ENCODE peak calls at places on chromosomes 4 and X, in four cellular contexts. One of them, this sample, is unnamed.

GRCh38 chr4:6607368-6608050 is 32.5 kb downstream of the MAN2B2 start:
- DNase-seq in ovary: no peak
- DNase-seq in A549: no peak
- DNase-seq in uterus: no peak
- DNase-seq in this sample: no peak

GRCh38 chr4:80231180-80231579 is 33.9 kb downstream of the PRDM8 start:
- DNase-seq in ovary: no peak
- DNase-seq in A549: no peak
- DNase-seq in uterus: no peak
- DNase-seq in this sample: no peak

GRCh38 chrX:18956322-18957032 is 27.4 kb downstream of the PHKA2 start:
- DNase-seq in A549: no peak
- DNase-seq in ovary: no peak
- DNase-seq in uterus: no peak
- DNase-seq in this sample: peak; percentile 15

GRCh38 chrX:19855700-19856381 is 31.6 kb downstream of the SH3KBP1 start:
- DNase-seq in uterus: no peak
- DNase-seq in A549: no peak
- DNase-seq in ovary: no peak
- DNase-seq in this sample: no peak

GRCh38 chr4:73137121-73137520 is 67.6 kb upstream of the COX18 start:
- DNase-seq in ovary: no peak
- DNase-seq in uterus: no peak
- DNase-seq in A549: no peak
- DNase-seq in this sample: no peak

GRCh38 chr4:19375931-19376330 is 875.8 kb upstream of the SLIT2 start:
- DNase-seq in uterus: no peak
- DNase-seq in A549: no peak
- DNase-seq in ovary: no peak
- DNase-seq in this sample: no peak

GRCh38 chr4:97942137-97942536 is 201.1 kb downstream of the STPG2 start:
- DNase-seq in A549: no peak
- DNase-seq in uterus: no peak
- DNase-seq in ovary: no peak
- DNase-seq in this sample: no peak

GRCh38 chrX:96704661-96705060 is 20.0 kb downstream of the DIAPH2 start:
- DNase-seq in ovary: no peak
- DNase-seq in uterus: no peak
- DNase-seq in A549: no peak
- DNase-seq in this sample: no peak

GRCh38 chr4:6873792-6874461 is 35.7 kb upstream of the TBC1D14 start:
- DNase-seq in uterus: peak; percentile 62
- DNase-seq in ovary: peak; percentile 62
- DNase-seq in A549: peak; percentile 65
- DNase-seq in this sample: peak; percentile 78

GRCh38 chr4:6109842-6110560 is 90.3 kb downstream of the JAKMIP1 start:
- DNase-seq in uterus: no peak
- DNase-seq in ovary: no peak
- DNase-seq in A549: peak; percentile 26
- DNase-seq in this sample: no peak

GRCh38 chrX:133881011-133881410 is 104.4 kb downstream of the GPC3 start:
- DNase-seq in A549: no peak
- DNase-seq in uterus: no peak
- DNase-seq in ovary: no peak
- DNase-seq in this sample: no peak

GRCh38 chr4:116183241-116183640 is 902.1 kb downstream of the TRAM1L1 start:
- DNase-seq in uterus: no peak
- DNase-seq in ovary: no peak
- DNase-seq in A549: no peak
- DNase-seq in this sample: no peak

GRCh38 chr4:184795214-184795844 is 30.4 kb downstream of the ACSL1 start:
- DNase-seq in A549: no peak
- DNase-seq in uterus: no peak
- DNase-seq in ovary: no peak
- DNase-seq in this sample: no peak

GRCh38 chr4:3209551-3210325 is 39.2 kb upstream of the MSANTD1 start:
- DNase-seq in ovary: no peak
- DNase-seq in A549: no peak
- DNase-seq in uterus: no peak
- DNase-seq in this sample: no peak

GRCh38 chr4:115537387-115537786 is 424.0 kb upstream of the NDST4 start:
- DNase-seq in A549: no peak
- DNase-seq in ovary: no peak
- DNase-seq in uterus: no peak
- DNase-seq in this sample: no peak

GRCh38 chr4:182556576-182556975 is 313.4 kb downstream of the TENM3 start:
- DNase-seq in ovary: no peak
- DNase-seq in uterus: no peak
- DNase-seq in A549: no peak
- DNase-seq in this sample: no peak

GRCh38 chrX:16712825-16713155 is 321 bp upstream of the CTPS2 start:
- DNase-seq in ovary: no peak
- DNase-seq in A549: no peak
- DNase-seq in uterus: no peak
- DNase-seq in this sample: peak; percentile 47

GRCh38 chr4:111979921-111980320 is 165.3 kb upstream of the FAM241A start:
- DNase-seq in ovary: no peak
- DNase-seq in uterus: no peak
- DNase-seq in A549: no peak
- DNase-seq in this sample: no peak

GRCh38 chrX:109843963-109844751 is 111.1 kb upstream of the ACSL4 start:
- DNase-seq in A549: no peak
- DNase-seq in uterus: no peak
- DNase-seq in ovary: no peak
- DNase-seq in this sample: peak; percentile 18

GRCh38 chrX:41779058-41779564 is 55.1 kb downstream of the GPR82 start:
- DNase-seq in A549: peak; percentile 79
- DNase-seq in uterus: no peak
- DNase-seq in ovary: no peak
- DNase-seq in this sample: no peak

GRCh38 chr4:88107406-88108107 is 50.9 kb downstream of the ABCG2 start:
- DNase-seq in A549: peak; percentile 95
- DNase-seq in ovary: no peak
- DNase-seq in uterus: no peak
- DNase-seq in this sample: peak; percentile 53

GRCh38 chrX:78746496-78746895 is 1.0 kb upstream of the LPAR4 start:
- DNase-seq in A549: no peak
- DNase-seq in ovary: no peak
- DNase-seq in uterus: no peak
- DNase-seq in this sample: no peak

GRCh38 chrX:77937291-77937690 is 26.8 kb downstream of the ATP7A start:
- DNase-seq in uterus: no peak
- DNase-seq in A549: peak; percentile 68
- DNase-seq in ovary: no peak
- DNase-seq in this sample: peak; percentile 43

GRCh38 chrX:24245201-24245600 is 68.7 kb downstream of the SUPT20HL2 start:
- DNase-seq in uterus: no peak
- DNase-seq in A549: peak; percentile 61
- DNase-seq in ovary: no peak
- DNase-seq in this sample: no peak

GRCh38 chrX:24243692-24244091 is 70.2 kb downstream of the SUPT20HL2 start:
- DNase-seq in A549: no peak
- DNase-seq in uterus: no peak
- DNase-seq in ovary: no peak
- DNase-seq in this sample: no peak

GRCh38 chrX:24242649-24243556 is 71.0 kb downstream of the SUPT20HL2 start:
- DNase-seq in uterus: peak; percentile 61
- DNase-seq in A549: peak; percentile 54
- DNase-seq in ovary: peak; percentile 27
- DNase-seq in this sample: no peak

DNA sequence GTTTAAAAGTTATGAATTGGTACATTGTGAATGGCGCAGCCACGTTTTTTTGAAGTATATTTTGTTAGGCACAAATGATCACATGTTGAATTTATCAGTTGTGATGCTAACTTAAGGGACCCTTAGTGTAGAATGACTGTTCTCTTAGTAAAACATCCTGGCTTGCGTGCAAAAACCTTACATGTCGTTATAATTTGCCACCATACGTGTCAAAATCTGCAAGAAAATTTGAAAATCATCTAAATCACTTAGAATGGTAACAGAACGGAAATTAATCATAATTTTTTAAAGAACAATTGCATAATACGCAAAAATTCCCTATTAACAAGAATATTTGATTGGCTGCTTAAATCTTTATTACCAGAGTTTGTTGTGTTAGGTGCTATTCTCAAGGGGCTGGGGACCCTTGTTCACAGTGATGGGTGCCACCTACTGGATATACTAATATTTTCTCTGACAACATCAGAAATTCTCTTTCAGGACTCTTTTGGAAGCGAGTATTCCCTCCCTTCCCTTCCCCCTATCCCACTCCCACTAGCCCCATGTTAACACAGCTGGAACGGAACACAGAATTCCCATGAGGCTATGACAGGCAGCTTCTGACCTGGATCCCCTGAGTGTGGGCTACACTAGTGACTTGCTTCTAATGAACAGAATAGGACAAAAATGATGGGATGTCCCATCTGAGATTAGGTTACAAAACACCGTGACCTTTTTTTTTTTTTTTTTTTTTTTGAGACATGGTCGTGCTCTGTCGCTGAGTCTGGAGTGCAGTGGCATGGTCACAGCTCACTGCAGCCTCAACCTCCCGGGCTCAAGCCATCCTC is 71.8 kb downstream of the SUPT20HL2 start:
- DNase-seq in ovary: no peak
- DNase-seq in uterus: no peak
- DNase-seq in A549: peak; percentile 65
- DNase-seq in this sample: peak; percentile 31
- TF ChIP-seq POLR2A in ovary: no peak
- TF ChIP-seq POLR2A in uterus: no peak
- TF ChIP-seq POLR2A in A549: no peak
- TF ChIP-seq POLR2A in this sample: no peak

GRCh38 chr4:75385139-75385538 is 129.1 kb downstream of the RCHY1 start:
- DNase-seq in A549: no peak
- DNase-seq in ovary: no peak
- DNase-seq in uterus: no peak
- DNase-seq in this sample: no peak
- TF ChIP-seq POLR2A in A549: no peak
- TF ChIP-seq POLR2A in ovary: no peak
- TF ChIP-seq POLR2A in uterus: no peak
- TF ChIP-seq POLR2A in this sample: no peak

GRCh38 chr4:110622841-110623709 is at the start of gene PITX2:
- DNase-seq in A549: no peak
- DNase-seq in uterus: peak; percentile 36
- DNase-seq in ovary: peak; percentile 67
- DNase-seq in this sample: peak; percentile 58
- TF ChIP-seq POLR2A in A549: no peak
- TF ChIP-seq POLR2A in uterus: no peak
- TF ChIP-seq POLR2A in ovary: no peak
- TF ChIP-seq POLR2A in this sample: no peak

GRCh38 chr4:23878912-23879732 is 10.7 kb downstream of the PPARGC1A start:
- DNase-seq in uterus: no peak
- DNase-seq in ovary: no peak
- DNase-seq in A549: no peak
- DNase-seq in this sample: no peak
- TF ChIP-seq POLR2A in uterus: no peak
- TF ChIP-seq POLR2A in ovary: no peak
- TF ChIP-seq POLR2A in A549: no peak
- TF ChIP-seq POLR2A in this sample: no peak